ENCODE peak calls at places on chromosomes 16 and 17, in six cellular contexts. D, P, Y, O, Q and U are unnamed samples.

GRCh38 chr16:11333696-11334095 is 11.6 kb upstream of the RMI2 start:
- DNase-seq in D (no peak), P (no peak), Y (no peak), O (no peak), Q (no peak), U (no peak)

GRCh38 chr16:1461146-1461545 is 13.7 kb downstream of the CLCN7 start:
- DNase-seq in D (no peak), P (no peak), Y (no peak), O (no peak), Q (no peak), U (no peak)

GRCh38 chr16:51556694-51557327 is 405.7 kb upstream of the SALL1 start:
- DNase-seq in D (no peak), P (no peak), Y (no peak), O (no peak), Q (peak; percentile 97), U (no peak)

GRCh38 chr16:16112450-16113053 is 110.7 kb downstream of the ABCC6 start:
- DNase-seq in D (no peak), P (no peak), Y (no peak), O (no peak), Q (no peak), U (no peak)

GRCh38 chr17:67639555-67639954 is 78.2 kb upstream of the NOL11 start:
- DNase-seq in D (no peak), P (no peak), Y (no peak), O (no peak), Q (peak; percentile 13), U (no peak)

GRCh38 chr17:9108166-9108565 is 86.9 kb downstream of the NTN1 start:
- DNase-seq in D (no peak), P (no peak), Y (no peak), O (no peak), Q (no peak), U (no peak)

GRCh38 chr17:18071751-18072150 is 16.0 kb upstream of the DRG2 start:
- DNase-seq in D (no peak), P (no peak), Y (no peak), O (no peak), Q (no peak), U (no peak)

GRCh38 chr16:46996391-46996790 is 22.9 kb upstream of the DNAJA2 start:
- DNase-seq in D (no peak), P (no peak), Y (no peak), O (no peak), Q (no peak), U (no peak)

GRCh38 chr16:28597692-28598261 is 927 bp upstream of the SULT1A2 start:
- DNase-seq in D (no peak), P (peak; percentile 82), Y (peak; percentile 84), O (no peak), Q (no peak), U (no peak)

GRCh38 chr16:10509534-10510025 is 70.8 kb downstream of the EMP2 start:
- DNase-seq in D (peak; percentile 56), P (peak; percentile 88), Y (no peak), O (no peak), Q (peak; percentile 86), U (peak; percentile 30)

GRCh38 chr17:1186214-1186820 is 6.5 kb upstream of the ABR start:
- DNase-seq in D (no peak), P (no peak), Y (no peak), O (no peak), Q (peak; percentile 16), U (no peak)

GRCh38 chr16:52747196-52747595 is 200.3 kb upstream of the TOX3 start:
- DNase-seq in D (no peak), P (no peak), Y (no peak), O (no peak), Q (no peak), U (no peak)

GRCh38 chr16:626174-626765 is 4.5 kb upstream of the WFIKKN1 start:
- DNase-seq in D (no peak), P (no peak), Y (no peak), O (no peak), Q (no peak), U (no peak)

GRCh38 chr16:84999200-84999599 is 12.1 kb downstream of the ZDHHC7 start:
- DNase-seq in D (no peak), P (no peak), Y (no peak), O (no peak), Q (no peak), U (no peak)

GRCh38 chr16:86046026-86046713 is 147.2 kb downstream of the IRF8 start:
- DNase-seq in D (no peak), P (no peak), Y (peak; percentile 30), O (no peak), Q (no peak), U (no peak)

GRCh38 chr16:30664616-30665109 is 6.4 kb downstream of the FBRS start:
- DNase-seq in D (no peak), P (no peak), Y (no peak), O (no peak), Q (no peak), U (no peak)

GRCh38 chr17:55023626-55024025 is 55.1 kb downstream of the STXBP4 start:
- DNase-seq in D (no peak), P (no peak), Y (no peak), O (no peak), Q (peak; percentile 17), U (no peak)

GRCh38 chr17:42428141-42428944 is 5.3 kb upstream of the CAVIN1 start:
- DNase-seq in D (no peak), P (peak; percentile 73), Y (no peak), O (no peak), Q (peak; percentile 95), U (no peak)

GRCh38 chr16:58365623-58366022 is 26.6 kb upstream of the GINS3 start:
- DNase-seq in D (no peak), P (no peak), Y (no peak), O (no peak), Q (no peak), U (no peak)
- H3K4me3 ChIP-seq in D (no peak overlapping the region), P (no peak overlapping the region), Y (no peak overlapping the region), O (no peak overlapping the region), Q (no peak overlapping the region), U (no peak overlapping the region)

DNA sequence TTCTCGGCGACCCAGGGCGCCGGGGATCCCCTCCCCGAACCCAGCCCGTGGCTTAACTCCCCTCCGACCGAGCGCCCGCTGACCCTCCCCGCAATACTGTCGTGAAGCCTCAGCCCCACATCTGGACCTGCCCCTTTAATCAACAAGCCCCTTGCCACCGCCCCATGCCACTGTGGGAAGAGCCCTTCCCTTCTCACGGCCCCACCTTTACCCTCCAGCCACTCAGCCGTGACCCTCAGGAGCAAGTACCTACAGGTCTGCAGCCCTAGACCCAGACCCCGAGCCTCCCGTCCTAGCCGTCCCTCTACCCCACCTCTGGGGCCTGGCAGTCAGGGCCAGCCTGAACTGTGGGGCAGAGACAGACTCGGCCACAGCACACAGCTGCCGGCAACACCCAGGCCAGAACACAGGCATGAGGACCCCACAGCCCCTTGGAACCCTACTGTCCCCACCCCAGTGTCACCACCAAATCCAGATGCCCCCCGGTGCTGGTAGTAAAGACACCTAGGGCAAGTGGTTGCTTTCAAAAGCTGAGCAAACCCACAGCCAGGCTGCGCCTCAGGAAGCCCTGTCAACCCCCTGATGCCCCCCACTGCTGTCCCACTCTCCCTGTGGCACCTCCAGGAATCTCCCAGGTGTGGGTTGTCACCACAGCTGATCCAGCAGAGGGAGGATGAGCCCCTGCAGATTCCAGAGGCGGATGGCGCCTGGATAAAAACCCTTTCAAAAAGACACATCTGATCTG is 1.4 kb downstream of the NXPH3 start:
- DNase-seq in D (no peak), P (no peak), Y (no peak), O (no peak), Q (no peak), U (no peak)
- TF ChIP-seq CTCF in D (no peak), P (no peak), Y (no peak), O (no peak), Q (no peak), U (no peak)

GRCh38 chr17:39653316-39653661 is 11.9 kb upstream of the TCAP start:
- DNase-seq in D (no peak), P (no peak), Y (no peak), O (no peak), Q (no peak), U (no peak)

GRCh38 chr17:39651908-39652634 is 13.1 kb upstream of the TCAP start:
- DNase-seq in D (no peak), P (no peak), Y (no peak), O (no peak), Q (no peak), U (no peak)

GRCh38 chr17:39653662-39654331 is 11.4 kb upstream of the TCAP start:
- DNase-seq in D (no peak), P (peak; percentile 70), Y (peak; percentile 84), O (peak; percentile 59), Q (peak; percentile 37), U (no peak)

GRCh38 chr17:39655105-39655504 is 10.0 kb upstream of the TCAP start:
- DNase-seq in D (no peak), P (no peak), Y (no peak), O (no peak), Q (no peak), U (no peak)

DNA sequence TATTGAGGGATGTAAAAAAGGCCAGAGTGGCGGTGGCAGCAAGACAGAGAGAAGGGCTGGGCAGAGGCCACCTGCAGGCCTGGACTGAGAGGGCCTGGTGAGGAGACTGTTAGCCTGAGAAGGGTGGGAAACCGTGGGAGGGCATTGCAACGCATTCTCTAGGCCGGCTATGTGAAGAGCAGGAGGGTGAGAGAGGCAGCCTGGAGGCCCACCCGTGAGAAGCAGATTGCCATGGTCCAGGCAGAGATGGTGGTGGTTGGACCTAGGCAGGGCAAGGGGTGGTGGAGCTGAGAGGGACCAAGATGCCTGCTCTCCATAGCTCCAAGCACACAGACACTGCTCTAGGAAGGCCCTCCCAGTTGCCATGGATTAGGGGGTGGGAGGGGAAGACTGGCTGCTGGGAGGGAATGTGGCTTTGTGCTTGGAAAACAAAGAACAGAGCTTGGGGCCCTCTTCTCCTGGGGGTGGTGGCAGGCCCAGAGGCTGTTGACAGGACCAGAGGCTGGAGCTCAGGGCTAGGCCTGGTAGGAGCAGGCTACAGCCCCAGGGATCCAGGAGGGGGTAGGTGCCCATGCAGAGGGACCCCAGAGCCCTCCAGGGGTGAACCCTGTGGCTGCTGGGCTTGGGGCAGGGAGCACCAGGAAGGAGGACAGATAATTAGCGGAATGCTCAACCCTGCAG is 12.4 kb upstream of the TCAP start:
- DNase-seq in D (peak; percentile 64), P (peak; percentile 66), Y (no peak), O (no peak), Q (no peak), U (no peak)
- H3K4me3 ChIP-seq in D (no peak overlapping the region), P (no peak overlapping the region), Y (no peak overlapping the region), O (no peak overlapping the region), Q (no peak overlapping the region), U (no peak overlapping the region)

GRCh38 chr16:88839026-88839529 is 17.7 kb downstream of the GALNS start:
- DNase-seq in D (no peak), P (no peak), Y (no peak), O (no peak), Q (no peak), U (no peak)
- TF ChIP-seq CTCF in D (no peak), P (no peak), Y (no peak), O (no peak), Q (no peak), U (no peak)

DNA sequence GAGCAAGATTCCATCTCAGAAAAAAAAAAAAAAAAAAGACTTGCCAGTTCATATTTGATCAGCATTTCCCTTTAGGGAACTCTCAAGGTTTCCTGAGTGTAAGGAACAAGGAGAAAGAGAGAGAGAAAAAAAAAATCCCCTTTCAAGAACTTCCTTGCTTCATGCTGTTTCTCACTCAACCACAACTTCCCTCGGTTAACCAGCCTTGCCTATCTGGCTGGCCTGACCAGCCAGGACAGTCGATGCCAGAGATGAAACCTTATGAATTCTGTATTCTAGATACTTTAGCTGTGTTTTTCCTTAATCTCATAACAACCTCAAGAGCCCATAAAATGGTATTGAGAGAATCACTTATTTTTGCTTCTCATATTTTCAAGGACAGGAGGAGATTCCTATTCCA is 2.6 kb upstream of the N4BP1 start:
- DNase-seq in D (no peak), P (no peak), Y (no peak), O (no peak), Q (no peak), U (no peak)
- H3K4me3 ChIP-seq in D (no peak overlapping the region), P (no peak overlapping the region), Y (no peak overlapping the region), O (no peak overlapping the region), Q (no peak overlapping the region), U (no peak overlapping the region)